ENCODE peak calls at places on chromosomes 7 and 10, in six cellular contexts. One of them, this sample, is unnamed.

GRCh38 chr7:105677803-105678583 is 96.7 kb upstream of the EFCAB10 start:
- DNase-seq in prostate gland: no peak
- DNase-seq in transverse colon: peak; percentile 68
- DNase-seq in heart left ventricle: no peak
- DNase-seq in testis: no peak
- DNase-seq in Peyer's patch: peak; percentile 83
- DNase-seq in this sample: peak; percentile 55

GRCh38 chr7:38806912-38807311 is 102.1 kb downstream of the VPS41 start:
- DNase-seq in prostate gland: no peak
- DNase-seq in transverse colon: no peak
- DNase-seq in heart left ventricle: no peak
- DNase-seq in testis: no peak
- DNase-seq in Peyer's patch: no peak
- DNase-seq in this sample: no peak

GRCh38 chr10:124000792-124001201 is 92.6 kb downstream of the CHST15 start:
- DNase-seq in prostate gland: no peak
- DNase-seq in transverse colon: no peak
- DNase-seq in heart left ventricle: no peak
- DNase-seq in testis: no peak
- DNase-seq in Peyer's patch: no peak
- DNase-seq in this sample: no peak

GRCh38 chr7:916291-916941 is 38.1 kb downstream of the ADAP1 start:
- DNase-seq in prostate gland: no peak
- DNase-seq in transverse colon: peak; percentile 66
- DNase-seq in heart left ventricle: no peak
- DNase-seq in testis: no peak
- DNase-seq in Peyer's patch: peak; percentile 54
- DNase-seq in this sample: no peak

GRCh38 chr7:32941181-32941995 is 15.9 kb upstream of the FKBP9 start:
- DNase-seq in prostate gland: no peak
- DNase-seq in transverse colon: no peak
- DNase-seq in heart left ventricle: no peak
- DNase-seq in testis: no peak
- DNase-seq in Peyer's patch: no peak
- DNase-seq in this sample: no peak

GRCh38 chr7:985915-986741 is 3.1 kb downstream of the CYP2W1 start:
- DNase-seq in prostate gland: no peak
- DNase-seq in transverse colon: no peak
- DNase-seq in heart left ventricle: no peak
- DNase-seq in testis: peak; percentile 68
- DNase-seq in Peyer's patch: peak; percentile 59
- DNase-seq in this sample: peak; percentile 54

GRCh38 chr7:25579688-25580075 is 351.4 kb upstream of the NPVF start:
- DNase-seq in prostate gland: no peak
- DNase-seq in transverse colon: no peak
- DNase-seq in heart left ventricle: no peak
- DNase-seq in testis: no peak
- DNase-seq in Peyer's patch: no peak
- DNase-seq in this sample: no peak

GRCh38 chr7:90834771-90835170 is 238.7 kb downstream of the CDK14 start:
- DNase-seq in prostate gland: no peak
- DNase-seq in transverse colon: no peak
- DNase-seq in heart left ventricle: no peak
- DNase-seq in testis: no peak
- DNase-seq in Peyer's patch: no peak
- DNase-seq in this sample: no peak

GRCh38 chr7:19930051-19930450 is 156.6 kb upstream of the TMEM196 start:
- DNase-seq in prostate gland: no peak
- DNase-seq in transverse colon: no peak
- DNase-seq in heart left ventricle: no peak
- DNase-seq in testis: no peak
- DNase-seq in Peyer's patch: no peak
- DNase-seq in this sample: no peak

GRCh38 chr10:18690541-18690940 is 31.3 kb downstream of the ARL5B start:
- DNase-seq in prostate gland: no peak
- DNase-seq in transverse colon: no peak
- DNase-seq in heart left ventricle: no peak
- DNase-seq in testis: no peak
- DNase-seq in Peyer's patch: no peak
- DNase-seq in this sample: no peak

GRCh38 chr7:128940494-128941322 is 3.0 kb downstream of the IRF5 start:
- DNase-seq in prostate gland: no peak
- DNase-seq in transverse colon: peak; percentile 82
- DNase-seq in heart left ventricle: peak; percentile 57
- DNase-seq in testis: no peak
- DNase-seq in Peyer's patch: peak; percentile 91
- DNase-seq in this sample: no peak

GRCh38 chr7:12152196-12152918 is 58.7 kb upstream of the TMEM106B start:
- DNase-seq in prostate gland: no peak
- DNase-seq in transverse colon: no peak
- DNase-seq in heart left ventricle: no peak
- DNase-seq in testis: peak; percentile 15
- DNase-seq in Peyer's patch: no peak
- DNase-seq in this sample: no peak

GRCh38 chr10:114682532-114682931 is 24.5 kb upstream of the ABLIM1 start:
- DNase-seq in prostate gland: no peak
- DNase-seq in transverse colon: no peak
- DNase-seq in heart left ventricle: no peak
- DNase-seq in testis: no peak
- DNase-seq in Peyer's patch: no peak
- DNase-seq in this sample: no peak

GRCh38 chr10:114682121-114682520 is 24.0 kb upstream of the ABLIM1 start:
- DNase-seq in prostate gland: no peak
- DNase-seq in transverse colon: no peak
- DNase-seq in heart left ventricle: no peak
- DNase-seq in testis: no peak
- DNase-seq in Peyer's patch: no peak
- DNase-seq in this sample: no peak

GRCh38 chr10:114684085-114684821 is 26.2 kb upstream of the ABLIM1 start:
- DNase-seq in prostate gland: no peak
- DNase-seq in transverse colon: peak; percentile 80
- DNase-seq in heart left ventricle: peak; percentile 70
- DNase-seq in testis: no peak
- DNase-seq in Peyer's patch: peak; percentile 75
- DNase-seq in this sample: peak; percentile 64

GRCh38 chr10:114683593-114683992 is 25.5 kb upstream of the ABLIM1 start:
- DNase-seq in prostate gland: no peak
- DNase-seq in transverse colon: no peak
- DNase-seq in heart left ventricle: peak; percentile 46
- DNase-seq in testis: no peak
- DNase-seq in Peyer's patch: no peak
- DNase-seq in this sample: no peak

GRCh38 chr10:114683162-114683561 is 25.1 kb upstream of the ABLIM1 start:
- DNase-seq in prostate gland: peak; percentile 47
- DNase-seq in transverse colon: no peak
- DNase-seq in heart left ventricle: no peak
- DNase-seq in testis: no peak
- DNase-seq in Peyer's patch: no peak
- DNase-seq in this sample: peak; percentile 36
- TF ChIP-seq POLR2A in prostate gland: no peak
- TF ChIP-seq POLR2A in transverse colon: no peak
- TF ChIP-seq POLR2A in heart left ventricle: no peak
- TF ChIP-seq POLR2A in testis: no peak
- TF ChIP-seq POLR2A in Peyer's patch: no peak
- TF ChIP-seq POLR2A in this sample: no peak

GRCh38 chr10:122460891-122461293 is 461 bp upstream of the HTRA1 start:
- DNase-seq in prostate gland: no peak
- DNase-seq in transverse colon: no peak
- DNase-seq in heart left ventricle: peak; percentile 33
- DNase-seq in testis: no peak
- DNase-seq in Peyer's patch: no peak
- DNase-seq in this sample: no peak
- H3K27me3 ChIP-seq in prostate gland: no peaks in the 10 kb centered on the region
- H3K27me3 ChIP-seq in transverse colon: peaks cover 74% of the 10 kb centered on the region
- H3K27me3 ChIP-seq in heart left ventricle: no peaks in the 10 kb centered on the region
- H3K27me3 ChIP-seq in testis: no peaks in the 10 kb centered on the region
- H3K27me3 ChIP-seq in Peyer's patch: no peaks in the 10 kb centered on the region
- H3K27me3 ChIP-seq in this sample: no peaks in the 10 kb centered on the region

GRCh38 chr7:27148776-27149641 is 1.4 kb upstream of the HOXA6 start:
- DNase-seq in prostate gland: no peak
- DNase-seq in transverse colon: peak; percentile 57
- DNase-seq in heart left ventricle: no peak
- DNase-seq in testis: peak; percentile 9
- DNase-seq in Peyer's patch: peak; percentile 51
- DNase-seq in this sample: no peak
- TF ChIP-seq POLR2A in prostate gland: no peak
- TF ChIP-seq POLR2A in transverse colon: peak; percentile 17
- TF ChIP-seq POLR2A in heart left ventricle: no peak
- TF ChIP-seq POLR2A in testis: no peak
- TF ChIP-seq POLR2A in Peyer's patch: peak; percentile 22
- TF ChIP-seq POLR2A in this sample: no peak

GRCh38 chr10:26213157-26213780 is 3.3 kb upstream of the GAD2 start:
- DNase-seq in prostate gland: no peak
- DNase-seq in transverse colon: no peak
- DNase-seq in heart left ventricle: no peak
- DNase-seq in testis: no peak
- DNase-seq in Peyer's patch: no peak
- DNase-seq in this sample: no peak
- H3K27me3 ChIP-seq in prostate gland: peaks cover 45% of the 10 kb centered on the region
- H3K27me3 ChIP-seq in transverse colon: peaks cover 80% of the 10 kb centered on the region
- H3K27me3 ChIP-seq in heart left ventricle: peaks cover 82% of the 10 kb centered on the region
- H3K27me3 ChIP-seq in testis: no peaks in the 10 kb centered on the region
- H3K27me3 ChIP-seq in Peyer's patch: no peaks in the 10 kb centered on the region
- H3K27me3 ChIP-seq in this sample: peaks cover 23% of the 10 kb centered on the region

GRCh38 chr10:5942001-5942400 is 35.3 kb downstream of the IL15RA start:
- DNase-seq in prostate gland: no peak
- DNase-seq in transverse colon: no peak
- DNase-seq in heart left ventricle: no peak
- DNase-seq in testis: no peak
- DNase-seq in Peyer's patch: no peak
- DNase-seq in this sample: no peak

GRCh38 chr10:5942471-5942870 is 34.9 kb downstream of the IL15RA start:
- DNase-seq in prostate gland: no peak
- DNase-seq in transverse colon: no peak
- DNase-seq in heart left ventricle: peak; percentile 77
- DNase-seq in testis: peak; percentile 34
- DNase-seq in Peyer's patch: peak; percentile 56
- DNase-seq in this sample: peak; percentile 66

GRCh38 chr10:5945203-5945534 is 32.2 kb downstream of the IL15RA start:
- DNase-seq in prostate gland: no peak
- DNase-seq in transverse colon: no peak
- DNase-seq in heart left ventricle: peak; percentile 33
- DNase-seq in testis: no peak
- DNase-seq in Peyer's patch: no peak
- DNase-seq in this sample: no peak

GRCh38 chr10:5944389-5945202 is 32.7 kb downstream of the IL15RA start:
- DNase-seq in prostate gland: peak; percentile 48
- DNase-seq in transverse colon: peak; percentile 78
- DNase-seq in heart left ventricle: peak; percentile 90
- DNase-seq in testis: peak; percentile 84
- DNase-seq in Peyer's patch: peak; percentile 86
- DNase-seq in this sample: peak; percentile 95

DNA sequence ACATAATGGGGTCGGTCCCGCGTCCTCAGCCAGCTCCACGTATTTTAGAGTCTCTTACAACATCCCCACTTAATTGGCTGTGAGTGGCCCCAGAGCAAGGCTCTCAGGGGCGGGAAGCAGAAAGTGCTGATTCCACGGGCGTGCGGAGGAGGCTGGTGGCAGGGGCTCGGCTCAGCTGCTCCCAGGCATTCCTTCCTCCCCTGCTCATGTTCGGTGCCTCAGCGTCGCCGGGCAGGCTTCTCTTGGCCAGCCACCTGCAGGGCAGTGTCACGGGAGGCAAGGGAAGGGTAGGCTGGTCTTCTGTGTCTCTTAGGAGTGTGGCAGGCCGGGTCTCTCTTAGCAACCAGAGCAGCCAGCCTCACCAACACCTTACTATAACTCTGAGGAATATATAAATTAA is 33.8 kb downstream of the IL15RA start:
- DNase-seq in prostate gland: no peak
- DNase-seq in transverse colon: no peak
- DNase-seq in heart left ventricle: peak; percentile 62
- DNase-seq in testis: no peak
- DNase-seq in Peyer's patch: no peak
- DNase-seq in this sample: peak; percentile 50
- TF ChIP-seq POLR2A in prostate gland: no peak
- TF ChIP-seq POLR2A in transverse colon: no peak
- TF ChIP-seq POLR2A in heart left ventricle: no peak
- TF ChIP-seq POLR2A in testis: no peak
- TF ChIP-seq POLR2A in Peyer's patch: no peak
- TF ChIP-seq POLR2A in this sample: no peak

GRCh38 chr10:77639756-77640155 is 2.1 kb upstream of the KCNMA1 start:
- DNase-seq in prostate gland: no peak
- DNase-seq in transverse colon: no peak
- DNase-seq in heart left ventricle: no peak
- DNase-seq in testis: no peak
- DNase-seq in Peyer's patch: no peak
- DNase-seq in this sample: no peak

GRCh38 chr10:77637986-77638765 is 568 bp upstream of the KCNMA1 start:
- DNase-seq in prostate gland: no peak
- DNase-seq in transverse colon: peak; percentile 31
- DNase-seq in heart left ventricle: no peak
- DNase-seq in testis: peak; percentile 27
- DNase-seq in Peyer's patch: no peak
- DNase-seq in this sample: peak; percentile 51

GRCh38 chr10:77640167-77640566 is 2.6 kb upstream of the KCNMA1 start:
- DNase-seq in prostate gland: no peak
- DNase-seq in transverse colon: no peak
- DNase-seq in heart left ventricle: no peak
- DNase-seq in testis: no peak
- DNase-seq in Peyer's patch: no peak
- DNase-seq in this sample: no peak

GRCh38 chr10:77637474-77637985 is at the start of gene KCNMA1:
- DNase-seq in prostate gland: no peak
- DNase-seq in transverse colon: peak; percentile 26
- DNase-seq in heart left ventricle: peak; percentile 9
- DNase-seq in testis: no peak
- DNase-seq in Peyer's patch: no peak
- DNase-seq in this sample: peak; percentile 46

GRCh38 chr10:77638766-77639101 is 1.1 kb upstream of the KCNMA1 start:
- DNase-seq in prostate gland: no peak
- DNase-seq in transverse colon: no peak
- DNase-seq in heart left ventricle: no peak
- DNase-seq in testis: no peak
- DNase-seq in Peyer's patch: no peak
- DNase-seq in this sample: no peak
- H3K27me3 ChIP-seq in prostate gland: peaks cover 18% of the 10 kb centered on the region
- H3K27me3 ChIP-seq in transverse colon: peaks cover 61% of the 10 kb centered on the region
- H3K27me3 ChIP-seq in heart left ventricle: peaks cover 46% of the 10 kb centered on the region
- H3K27me3 ChIP-seq in testis: no peaks in the 10 kb centered on the region
- H3K27me3 ChIP-seq in Peyer's patch: no peaks in the 10 kb centered on the region
- H3K27me3 ChIP-seq in this sample: no peaks in the 10 kb centered on the region

This sample was measured in body of pancreas.